ENCODE peak calls at places on chromosome 4, in four cellular contexts. E, Q, R and X are unnamed samples.

GRCh38 chr4:112411781-112412281 is 104.1 kb downstream of the NEUROG2 start:
- DNase-seq in E (no peak), Q (peak; percentile 28), R (no peak), X (no peak)

GRCh38 chr4:74317616-74318256 is 9.5 kb downstream of the EPGN start:
- DNase-seq in E (no peak), Q (no peak), R (peak; percentile 16), X (no peak)

GRCh38 chr4:123555500-123556273 is 159.1 kb downstream of the SPRY1 start:
- DNase-seq in E (peak; percentile 60), Q (peak; percentile 75), R (peak; percentile 74), X (peak; percentile 99)

GRCh38 chr4:134807231-134807745 is 605.7 kb upstream of the PABPC4L start:
- DNase-seq in E (no peak), Q (no peak), R (no peak), X (peak; percentile 6)

GRCh38 chr4:153212755-153213154 is 8.5 kb downstream of the TRIM2 start:
- DNase-seq in E (no peak), Q (no peak), R (no peak), X (no peak)

GRCh38 chr4:75643651-75644050 is 13.3 kb upstream of the CDKL2 start:
- DNase-seq in E (no peak), Q (no peak), R (no peak), X (no peak)

GRCh38 chr4:8603931-8604330 is 11.4 kb downstream of the CPZ start:
- DNase-seq in E (no peak), Q (no peak), R (no peak), X (no peak)

GRCh38 chr4:110769578-110769977 is 146.7 kb upstream of the PITX2 start:
- DNase-seq in E (no peak), Q (no peak), R (no peak), X (no peak)

GRCh38 chr4:138405934-138406567 is 163.9 kb upstream of the SLC7A11 start:
- DNase-seq in E (no peak), Q (no peak), R (peak; percentile 72), X (peak; percentile 83)

GRCh38 chr4:89110541-89110985 is 770 bp upstream of the TIGD2 start:
- DNase-seq in E (no peak), Q (no peak), R (no peak), X (no peak)

GRCh38 chr4:54449999-54450398 is 207.8 kb upstream of the KIT start:
- DNase-seq in E (no peak), Q (no peak), R (no peak), X (no peak)

GRCh38 chr4:185134176-185134869 is 8.7 kb upstream of the SLC25A4 start:
- DNase-seq in E (peak; percentile 71), Q (no peak), R (peak; percentile 61), X (peak; percentile 75)

GRCh38 chr4:57344296-57344695 is 234.1 kb upstream of the IGFBP7 start:
- DNase-seq in E (no peak), Q (no peak), R (no peak), X (no peak)

GRCh38 chr4:94127707-94128328 is 79.8 kb upstream of the SMARCAD1 start:
- DNase-seq in E (peak; percentile 46), Q (no peak), R (peak; percentile 29), X (peak; percentile 59)

GRCh38 chr4:5890063-5890727 is 2.7 kb downstream of the CRMP1 start:
- DNase-seq in E (peak; percentile 72), Q (no peak), R (peak; percentile 30), X (peak; percentile 4)

GRCh38 chr4:107913283-107913899 is 18.0 kb upstream of the CYP2U1 start:
- DNase-seq in E (peak; percentile 76), Q (no peak), R (peak; percentile 76), X (peak; percentile 89)

DNA sequence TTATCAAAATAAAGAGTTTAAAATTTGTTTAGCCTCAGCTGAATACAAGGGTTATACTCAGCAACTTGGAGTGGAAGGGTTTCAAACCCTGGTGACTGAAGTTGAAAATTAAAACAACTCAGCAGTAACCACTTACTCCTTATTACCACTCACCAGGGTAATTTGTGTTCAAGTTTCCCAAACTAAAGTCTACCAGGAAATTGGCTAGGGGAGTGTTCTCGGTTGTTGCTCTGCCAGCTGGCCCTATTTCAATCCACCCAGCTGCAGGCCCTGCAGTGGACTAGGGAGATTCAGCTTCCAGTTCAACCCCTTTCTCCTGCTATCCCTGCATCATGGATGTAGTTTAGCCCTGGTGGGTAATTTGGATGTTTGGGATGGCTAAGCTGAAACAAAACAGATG is 37.8 kb upstream of the EXOC1L start:
- DNase-seq in E (no peak), Q (no peak), R (no peak), X (no peak)
- H3K4me3 ChIP-seq in E (no peak overlapping the region), Q (no peak overlapping the region), R (no peak overlapping the region), X (no peak overlapping the region)

GRCh38 chr4:17807446-17807845 is 3.1 kb downstream of the DCAF16 start:
- DNase-seq in E (no peak), Q (no peak), R (peak; percentile 8), X (peak; percentile 53)
- H3K4me3 ChIP-seq in E (no peak overlapping the region), Q (peak overlapping the region; percentile 27), R (peak overlapping the region; percentile 34), X (peak overlapping the region; percentile 29)

GRCh38 chr4:27398911-27399310 is 538.3 kb downstream of the STIM2 start:
- DNase-seq in E (no peak), Q (no peak), R (no peak), X (no peak)

GRCh38 chr4:27397886-27398285 is 537.2 kb downstream of the STIM2 start:
- DNase-seq in E (no peak), Q (no peak), R (peak; percentile 12), X (peak; percentile 1)
- H3K4me3 ChIP-seq in E (no peak overlapping the region), Q (no peak overlapping the region), R (no peak overlapping the region), X (no peak overlapping the region)

GRCh38 chr4:40311811-40312346 is 23.3 kb upstream of the CHRNA9 start:
- DNase-seq in E (no peak), Q (no peak), R (no peak), X (no peak)

GRCh38 chr4:40317921-40318658 is 17.0 kb upstream of the CHRNA9 start:
- DNase-seq in E (no peak), Q (no peak), R (no peak), X (no peak)

GRCh38 chr4:40316333-40316781 is 18.8 kb upstream of the CHRNA9 start:
- DNase-seq in E (no peak), Q (no peak), R (peak; percentile 93), X (peak; percentile 96)

GRCh38 chr4:40316782-40317635 is 18.1 kb upstream of the CHRNA9 start:
- DNase-seq in E (peak; percentile 73), Q (no peak), R (peak; percentile 91), X (peak; percentile 97)

DNA sequence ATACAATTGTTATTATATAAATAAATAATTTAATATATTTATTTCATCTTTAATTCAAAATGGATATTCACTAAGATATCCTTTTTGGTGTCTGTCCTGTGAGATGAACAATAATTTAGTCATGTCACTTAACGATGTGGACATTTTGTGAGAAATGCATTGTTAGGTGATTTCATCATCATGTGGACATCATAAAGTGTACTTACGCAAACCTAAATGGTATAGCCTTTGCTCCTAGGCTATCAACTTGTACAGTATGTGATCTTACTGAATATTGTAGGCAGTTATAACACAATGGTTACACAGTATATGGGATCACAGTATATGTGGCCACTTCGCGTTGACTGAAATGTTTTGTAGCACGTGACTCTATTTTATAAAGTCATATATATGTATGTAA is 20.2 kb upstream of the CHRNA9 start:
- DNase-seq in E (no peak), Q (no peak), R (no peak), X (no peak)
- H3K4me3 ChIP-seq in E (no peak overlapping the region), Q (no peak overlapping the region), R (no peak overlapping the region), X (no peak overlapping the region)